ENCODE peak calls at places on chromosomes 16 and 17, in ten cellular contexts. C is mammary epithelial cell, K is anterior cingulate cortex, I is GM04504, U is NCI-H226, Z is osteoblast, D is SJCRH30, P is fibroblast of the conjunctiva, W is heart left ventricle, L is GF-D8. T is an unnamed sample.

GRCh38 chr17:2405247-2405926 is 4.5 kb upstream of the MNT start:
- DNase-seq in C (peak), K (no peak), I (peak), U (peak), Z (peak), D (no peak), P (peak), W (no peak), L (no peak), T (no peak)

GRCh38 chr17:67833946-67834631 is 8.8 kb downstream of the BPTF start:
- DNase-seq in C (no peak), K (no peak), I (no peak), U (no peak), Z (peak), D (no peak), P (no peak), W (no peak), L (no peak), T (no peak)

GRCh38 chr17:37741334-37742113 is 3.3 kb downstream of the HNF1B start:
- DNase-seq in C (no peak), K (no peak), I (no peak), U (no peak), Z (no peak), D (no peak), P (no peak), W (no peak), L (no peak), T (no peak)

GRCh38 chr17:58969156-58969555 is 137.5 kb downstream of the TRIM37 start:
- DNase-seq in C (no peak), K (no peak), I (no peak), U (no peak), Z (no peak), D (no peak), P (no peak), W (no peak), L (no peak), T (no peak)

GRCh38 chr16:53901396-53901795 is 197.4 kb downstream of the FTO start:
- DNase-seq in C (no peak), K (no peak), I (no peak), U (no peak), Z (no peak), D (no peak), P (no peak), W (no peak), L (no peak), T (no peak)

GRCh38 chr17:47692895-47693666 is 880 bp upstream of the TBKBP1 start:
- DNase-seq in C (no peak), K (no peak), I (no peak), U (no peak), Z (no peak), D (peak), P (no peak), W (no peak), L (peak), T (peak)

GRCh38 chr17:71327376-71328059 is 793.3 kb upstream of the SOX9 start:
- DNase-seq in C (peak), K (no peak), I (no peak), U (no peak), Z (peak), D (no peak), P (no peak), W (no peak), L (no peak), T (no peak)

GRCh38 chr17:77445030-77445907 is 304.5 kb downstream of the SEC14L1 start:
- DNase-seq in C (no peak), K (no peak), I (no peak), U (no peak), Z (no peak), D (no peak), P (no peak), W (no peak), L (peak), T (peak)

GRCh38 chr16:29951966-29952365 is 9.9 kb upstream of the TMEM219 start:
- DNase-seq in C (no peak), K (no peak), I (no peak), U (no peak), Z (no peak), D (no peak), P (no peak), W (no peak), L (no peak), T (no peak)

GRCh38 chr17:76565728-76566612 is 19.7 kb downstream of the ST6GALNAC2 start:
- DNase-seq in C (no peak), K (no peak), I (no peak), U (no peak), Z (peak), D (no peak), P (no peak), W (no peak), L (no peak), T (no peak)

GRCh38 chr17:74356640-74357465 is 4.8 kb downstream of the BTBD17 start:
- DNase-seq in C (no peak), K (no peak), I (no peak), U (no peak), Z (no peak), D (no peak), P (no peak), W (no peak), L (no peak), T (peak)

GRCh38 chr17:82215095-82215971 is 2.7 kb upstream of the CCDC57 start:
- DNase-seq in C (no peak), K (no peak), I (no peak), U (no peak), Z (peak), D (no peak), P (no peak), W (peak), L (peak), T (no peak)

GRCh38 chr17:12429125-12429524 is 236.6 kb upstream of the MYOCD start:
- DNase-seq in C (no peak), K (no peak), I (no peak), U (no peak), Z (no peak), D (no peak), P (no peak), W (no peak), L (no peak), T (no peak)

GRCh38 chr16:85593503-85594195 is 19.5 kb upstream of the GSE1 start:
- DNase-seq in C (no peak), K (peak), I (no peak), U (no peak), Z (no peak), D (no peak), P (no peak), W (no peak), L (no peak), T (no peak)

GRCh38 chr17:28878981-28879380 is 18.6 kb downstream of the FLOT2 start:
- DNase-seq in C (peak), K (no peak), I (no peak), U (peak), Z (peak), D (peak), P (peak), W (no peak), L (no peak), T (no peak)

GRCh38 chr16:29290631-29291247 is 115.8 kb downstream of the NPIPB11 start:
- DNase-seq in C (peak), K (no peak), I (peak), U (peak), Z (peak), D (peak), P (peak), W (peak), L (peak), T (peak)

GRCh38 chr17:3549610-3550162 is 7.9 kb downstream of the TRPV3 start:
- DNase-seq in C (no peak), K (no peak), I (no peak), U (no peak), Z (no peak), D (no peak), P (no peak), W (no peak), L (no peak), T (no peak)

GRCh38 chr17:75404739-75405364 is 626 bp downstream of the GRB2 start:
- DNase-seq in C (peak), K (no peak), I (no peak), U (peak), Z (peak), D (peak), P (no peak), W (peak), L (no peak), T (peak)

GRCh38 chr17:81480140-81480917 is 32.3 kb downstream of the ACTG1 start:
- DNase-seq in C (no peak), K (no peak), I (peak), U (no peak), Z (peak), D (peak), P (peak), W (peak), L (no peak), T (no peak)

GRCh38 chr17:246851-247421 is 65.5 kb upstream of the DOC2B start:
- DNase-seq in C (no peak), K (no peak), I (no peak), U (no peak), Z (peak), D (no peak), P (no peak), W (peak), L (no peak), T (peak)

GRCh38 chr17:40107266-40107980 is 7.0 kb upstream of the NR1D1 start:
- DNase-seq in C (no peak), K (peak), I (no peak), U (no peak), Z (peak), D (peak), P (no peak), W (no peak), L (peak), T (no peak)

GRCh38 chr17:50710650-50711049 is 2.9 kb upstream of the ANKRD40 start:
- DNase-seq in C (no peak), K (no peak), I (no peak), U (no peak), Z (no peak), D (no peak), P (no peak), W (no peak), L (no peak), T (no peak)

GRCh38 chr16:57372372-57373116 is at the start of gene CX3CL1:
- DNase-seq in C (peak), K (peak), I (no peak), U (no peak), Z (peak), D (peak), P (no peak), W (peak), L (no peak), T (no peak)

GRCh38 chr17:38455288-38455915 is 27.1 kb downstream of the ARHGAP23 start:
- DNase-seq in C (no peak), K (no peak), I (no peak), U (peak), Z (peak), D (peak), P (no peak), W (no peak), L (no peak), T (no peak)

GRCh38 chr17:20202141-20202574 is 193.0 kb downstream of the SPECC1 start:
- DNase-seq in C (no peak), K (no peak), I (no peak), U (no peak), Z (no peak), D (no peak), P (no peak), W (no peak), L (no peak), T (no peak)

GRCh38 chr17:40791116-40791515 is 8.6 kb downstream of the KRT28 start:
- DNase-seq in C (no peak), K (no peak), I (peak), U (no peak), Z (no peak), D (no peak), P (no peak), W (no peak), L (no peak), T (no peak)

GRCh38 chr16:48277158-48277557 is 29.8 kb upstream of the ABCC11 start:
- DNase-seq in C (peak), K (no peak), I (no peak), U (peak), Z (no peak), D (no peak), P (no peak), W (no peak), L (no peak), T (no peak)

GRCh38 chr17:1040216-1040600 is 43.3 kb downstream of the TIMM22 start:
- DNase-seq in C (no peak), K (peak), I (no peak), U (no peak), Z (no peak), D (peak), P (no peak), W (no peak), L (no peak), T (no peak)

T was measured in activated effector memory CD4-positive, alpha-beta T cell treated with anti-CD3 and anti-CD28 coated beads, Interleukin-2, amount 50 U/mL, for 16 hours.